ENCODE peak calls at places on chromosomes 7 and 10, in nine cellular contexts. One of them, this sample, is unnamed.

GRCh38 chr7:4958477-4959301 is at the start of gene MMD2:
- DNase-seq in AG20443: peak; percentile 36
- DNase-seq in amygdala: no peak
- DNase-seq in right lobe of liver: peak; percentile 46
- DNase-seq in mesendoderm: peak; percentile 19
- DNase-seq in ovary: no peak
- DNase-seq in brain pericyte: no peak
- DNase-seq in fibroblast of lung: no peak
- DNase-seq in type B pancreatic cell: no peak
- DNase-seq in this sample: no peak

GRCh38 chr7:45573199-45573598 is 969 bp upstream of the ADCY1 start:
- DNase-seq in AG20443: no peak
- DNase-seq in amygdala: no peak
- DNase-seq in right lobe of liver: no peak
- DNase-seq in mesendoderm: no peak
- DNase-seq in ovary: no peak
- DNase-seq in brain pericyte: no peak
- DNase-seq in fibroblast of lung: no peak
- DNase-seq in type B pancreatic cell: no peak
- DNase-seq in this sample: no peak

GRCh38 chr7:32163911-32164310 is 93.7 kb upstream of the PDE1C start:
- DNase-seq in AG20443: no peak
- DNase-seq in amygdala: no peak
- DNase-seq in right lobe of liver: no peak
- DNase-seq in mesendoderm: no peak
- DNase-seq in ovary: no peak
- DNase-seq in brain pericyte: no peak
- DNase-seq in fibroblast of lung: peak; percentile 77
- DNase-seq in type B pancreatic cell: no peak
- DNase-seq in this sample: no peak

GRCh38 chr7:1340640-1341360 is 108.1 kb downstream of the UNCX start:
- DNase-seq in AG20443: no peak
- DNase-seq in amygdala: no peak
- DNase-seq in right lobe of liver: peak; percentile 46
- DNase-seq in mesendoderm: no peak
- DNase-seq in ovary: no peak
- DNase-seq in brain pericyte: no peak
- DNase-seq in fibroblast of lung: no peak
- DNase-seq in type B pancreatic cell: no peak
- DNase-seq in this sample: no peak

GRCh38 chr10:44859546-44860285 is 51.4 kb upstream of the TMEM72 start:
- DNase-seq in AG20443: no peak
- DNase-seq in amygdala: no peak
- DNase-seq in right lobe of liver: no peak
- DNase-seq in mesendoderm: no peak
- DNase-seq in ovary: no peak
- DNase-seq in brain pericyte: no peak
- DNase-seq in fibroblast of lung: no peak
- DNase-seq in type B pancreatic cell: peak; percentile 47
- DNase-seq in this sample: no peak

GRCh38 chr10:26556756-26557640 is 118.9 kb downstream of the APBB1IP start:
- DNase-seq in AG20443: peak; percentile 72
- DNase-seq in amygdala: no peak
- DNase-seq in right lobe of liver: no peak
- DNase-seq in mesendoderm: peak; percentile 67
- DNase-seq in ovary: no peak
- DNase-seq in brain pericyte: no peak
- DNase-seq in fibroblast of lung: peak; percentile 48
- DNase-seq in type B pancreatic cell: no peak
- DNase-seq in this sample: peak; percentile 80

GRCh38 chr10:12844796-12845524 is 156.6 kb downstream of the CCDC3 start:
- DNase-seq in AG20443: peak; percentile 60
- DNase-seq in amygdala: no peak
- DNase-seq in right lobe of liver: no peak
- DNase-seq in mesendoderm: peak; percentile 34
- DNase-seq in ovary: peak; percentile 69
- DNase-seq in brain pericyte: no peak
- DNase-seq in fibroblast of lung: peak; percentile 92
- DNase-seq in type B pancreatic cell: no peak
- DNase-seq in this sample: no peak

GRCh38 chr10:56782503-56782902 is 421.4 kb upstream of the ZWINT start:
- DNase-seq in AG20443: no peak
- DNase-seq in amygdala: no peak
- DNase-seq in right lobe of liver: no peak
- DNase-seq in mesendoderm: peak; percentile 37
- DNase-seq in ovary: no peak
- DNase-seq in brain pericyte: no peak
- DNase-seq in fibroblast of lung: no peak
- DNase-seq in type B pancreatic cell: no peak
- DNase-seq in this sample: no peak

GRCh38 chr7:13602036-13602435 is 387.4 kb downstream of the ETV1 start:
- DNase-seq in AG20443: no peak
- DNase-seq in amygdala: no peak
- DNase-seq in right lobe of liver: no peak
- DNase-seq in mesendoderm: no peak
- DNase-seq in ovary: no peak
- DNase-seq in brain pericyte: no peak
- DNase-seq in fibroblast of lung: no peak
- DNase-seq in type B pancreatic cell: no peak
- DNase-seq in this sample: no peak

GRCh38 chr7:42194218-42194617 is 42.8 kb downstream of the GLI3 start:
- DNase-seq in AG20443: no peak
- DNase-seq in amygdala: no peak
- DNase-seq in right lobe of liver: no peak
- DNase-seq in mesendoderm: no peak
- DNase-seq in ovary: peak; percentile 44
- DNase-seq in brain pericyte: no peak
- DNase-seq in fibroblast of lung: no peak
- DNase-seq in type B pancreatic cell: no peak
- DNase-seq in this sample: no peak

GRCh38 chr7:142880886-142881505 is 4.5 kb downstream of the TRPV6 start:
- DNase-seq in AG20443: peak; percentile 60
- DNase-seq in amygdala: no peak
- DNase-seq in right lobe of liver: peak; percentile 38
- DNase-seq in mesendoderm: peak; percentile 72
- DNase-seq in ovary: no peak
- DNase-seq in brain pericyte: no peak
- DNase-seq in fibroblast of lung: peak; percentile 11
- DNase-seq in type B pancreatic cell: no peak
- DNase-seq in this sample: peak; percentile 25

GRCh38 chr7:69880848-69881247 is 282.6 kb downstream of the AUTS2 start:
- DNase-seq in AG20443: no peak
- DNase-seq in amygdala: no peak
- DNase-seq in right lobe of liver: no peak
- DNase-seq in mesendoderm: no peak
- DNase-seq in ovary: no peak
- DNase-seq in brain pericyte: no peak
- DNase-seq in fibroblast of lung: no peak
- DNase-seq in type B pancreatic cell: no peak
- DNase-seq in this sample: no peak

GRCh38 chr10:86048571-86048970 is 318.0 kb downstream of the GRID1 start:
- DNase-seq in AG20443: no peak
- DNase-seq in amygdala: no peak
- DNase-seq in right lobe of liver: no peak
- DNase-seq in mesendoderm: no peak
- DNase-seq in ovary: no peak
- DNase-seq in brain pericyte: no peak
- DNase-seq in fibroblast of lung: no peak
- DNase-seq in type B pancreatic cell: no peak
- DNase-seq in this sample: no peak

GRCh38 chr7:134141868-134142264 is 14.7 kb downstream of the LRGUK start:
- DNase-seq in AG20443: no peak
- DNase-seq in amygdala: no peak
- DNase-seq in right lobe of liver: no peak
- DNase-seq in mesendoderm: no peak
- DNase-seq in ovary: no peak
- DNase-seq in brain pericyte: no peak
- DNase-seq in fibroblast of lung: no peak
- DNase-seq in type B pancreatic cell: no peak
- DNase-seq in this sample: no peak

GRCh38 chr7:94080551-94080950 is 76.4 kb upstream of the BET1 start:
- DNase-seq in AG20443: no peak
- DNase-seq in amygdala: no peak
- DNase-seq in right lobe of liver: no peak
- DNase-seq in mesendoderm: no peak
- DNase-seq in ovary: no peak
- DNase-seq in brain pericyte: no peak
- DNase-seq in fibroblast of lung: peak; percentile 70
- DNase-seq in type B pancreatic cell: no peak
- DNase-seq in this sample: no peak

GRCh38 chr10:62842983-62843382 is 26.8 kb upstream of the EGR2 start:
- DNase-seq in AG20443: no peak
- DNase-seq in amygdala: no peak
- DNase-seq in right lobe of liver: no peak
- DNase-seq in mesendoderm: no peak
- DNase-seq in ovary: no peak
- DNase-seq in brain pericyte: no peak
- DNase-seq in fibroblast of lung: no peak
- DNase-seq in type B pancreatic cell: no peak
- DNase-seq in this sample: peak; percentile 8

GRCh38 chr7:15305002-15305600 is 256.7 kb downstream of the AGMO start:
- DNase-seq in AG20443: peak; percentile 53
- DNase-seq in amygdala: no peak
- DNase-seq in right lobe of liver: no peak
- DNase-seq in mesendoderm: peak; percentile 64
- DNase-seq in ovary: peak; percentile 41
- DNase-seq in brain pericyte: no peak
- DNase-seq in fibroblast of lung: peak; percentile 23
- DNase-seq in type B pancreatic cell: no peak
- DNase-seq in this sample: peak; percentile 20

GRCh38 chr7:130294314-130294713 is 1.4 kb downstream of the CPA4 start:
- DNase-seq in AG20443: no peak
- DNase-seq in amygdala: no peak
- DNase-seq in right lobe of liver: no peak
- DNase-seq in mesendoderm: no peak
- DNase-seq in ovary: no peak
- DNase-seq in brain pericyte: no peak
- DNase-seq in fibroblast of lung: peak; percentile 82
- DNase-seq in type B pancreatic cell: no peak
- DNase-seq in this sample: no peak

GRCh38 chr10:85611746-85612377 is 754.7 kb downstream of the GRID1 start:
- DNase-seq in AG20443: no peak
- DNase-seq in amygdala: no peak
- DNase-seq in right lobe of liver: no peak
- DNase-seq in mesendoderm: no peak
- DNase-seq in ovary: no peak
- DNase-seq in brain pericyte: no peak
- DNase-seq in fibroblast of lung: no peak
- DNase-seq in type B pancreatic cell: peak; percentile 29
- DNase-seq in this sample: no peak

GRCh38 chr7:117217121-117217520 is 105.7 kb downstream of the WNT2 start:
- DNase-seq in AG20443: no peak
- DNase-seq in amygdala: no peak
- DNase-seq in right lobe of liver: no peak
- DNase-seq in mesendoderm: no peak
- DNase-seq in ovary: no peak
- DNase-seq in brain pericyte: no peak
- DNase-seq in fibroblast of lung: peak; percentile 26
- DNase-seq in type B pancreatic cell: no peak
- DNase-seq in this sample: no peak

GRCh38 chr10:85778074-85778473 is 588.5 kb downstream of the GRID1 start:
- DNase-seq in AG20443: no peak
- DNase-seq in amygdala: no peak
- DNase-seq in right lobe of liver: no peak
- DNase-seq in mesendoderm: no peak
- DNase-seq in ovary: no peak
- DNase-seq in brain pericyte: no peak
- DNase-seq in fibroblast of lung: no peak
- DNase-seq in type B pancreatic cell: no peak
- DNase-seq in this sample: no peak

GRCh38 chr10:102615361-102615760 is 28.9 kb upstream of the TRIM8 start:
- DNase-seq in AG20443: no peak
- DNase-seq in amygdala: no peak
- DNase-seq in right lobe of liver: peak; percentile 40
- DNase-seq in mesendoderm: peak; percentile 73
- DNase-seq in ovary: no peak
- DNase-seq in brain pericyte: no peak
- DNase-seq in fibroblast of lung: no peak
- DNase-seq in type B pancreatic cell: no peak
- DNase-seq in this sample: no peak

GRCh38 chr7:131835141-131835540 is 278.7 kb upstream of the PODXL start:
- DNase-seq in AG20443: no peak
- DNase-seq in amygdala: no peak
- DNase-seq in right lobe of liver: no peak
- DNase-seq in mesendoderm: no peak
- DNase-seq in ovary: no peak
- DNase-seq in brain pericyte: no peak
- DNase-seq in fibroblast of lung: no peak
- DNase-seq in type B pancreatic cell: no peak
- DNase-seq in this sample: no peak

GRCh38 chr7:29258951-29259350 is 64.4 kb downstream of the CHN2 start:
- DNase-seq in AG20443: no peak
- DNase-seq in amygdala: no peak
- DNase-seq in right lobe of liver: no peak
- DNase-seq in mesendoderm: no peak
- DNase-seq in ovary: no peak
- DNase-seq in brain pericyte: no peak
- DNase-seq in fibroblast of lung: no peak
- DNase-seq in type B pancreatic cell: no peak
- DNase-seq in this sample: no peak

GRCh38 chr7:140625908-140626868 is 14.4 kb downstream of the DENND2A start:
- DNase-seq in AG20443: peak; percentile 88
- DNase-seq in amygdala: no peak
- DNase-seq in right lobe of liver: peak; percentile 65
- DNase-seq in mesendoderm: peak; percentile 98
- DNase-seq in ovary: peak; percentile 98
- DNase-seq in brain pericyte: peak; percentile 93
- DNase-seq in fibroblast of lung: peak; percentile 97
- DNase-seq in type B pancreatic cell: peak; percentile 78
- DNase-seq in this sample: no peak

GRCh38 chr10:42543840-42544372 is 94.5 kb downstream of the ZNF33B start:
- DNase-seq in AG20443: no peak
- DNase-seq in amygdala: no peak
- DNase-seq in right lobe of liver: no peak
- DNase-seq in mesendoderm: no peak
- DNase-seq in ovary: no peak
- DNase-seq in brain pericyte: no peak
- DNase-seq in fibroblast of lung: no peak
- DNase-seq in type B pancreatic cell: no peak
- DNase-seq in this sample: no peak

GRCh38 chr10:74178042-74178791 is 27.2 kb downstream of the ADK start:
- DNase-seq in AG20443: no peak
- DNase-seq in amygdala: no peak
- DNase-seq in right lobe of liver: no peak
- DNase-seq in mesendoderm: peak; percentile 54
- DNase-seq in ovary: no peak
- DNase-seq in brain pericyte: no peak
- DNase-seq in fibroblast of lung: no peak
- DNase-seq in type B pancreatic cell: no peak
- DNase-seq in this sample: no peak

GRCh38 chr10:117442521-117442920 is 67.3 kb upstream of the PDZD8 start:
- DNase-seq in AG20443: no peak
- DNase-seq in amygdala: no peak
- DNase-seq in right lobe of liver: no peak
- DNase-seq in mesendoderm: peak; percentile 11
- DNase-seq in ovary: no peak
- DNase-seq in brain pericyte: no peak
- DNase-seq in fibroblast of lung: peak; percentile 21
- DNase-seq in type B pancreatic cell: no peak
- DNase-seq in this sample: no peak